ENCODE peak calls at places on chromosomes 12 and 14, in nine cellular contexts. T, P, E, U, B, R, Y, S and Z are unnamed samples.

GRCh38 chr14:31391977-31392503 is 28.3 kb downstream of the HEATR5A start:
- DNase-seq in T (no peak), P (no peak), E (no peak), U (no peak), B (no peak), R (no peak), Y (no peak), S (no peak), Z (no peak)

GRCh38 chr12:15278816-15279658 is 43.3 kb upstream of the PTPRO start:
- DNase-seq in T (peak), P (no peak), E (peak), U (peak), B (no peak), R (peak), Y (no peak), S (peak), Z (no peak)

GRCh38 chr14:80211143-80212024 is at the start of gene DIO2:
- DNase-seq in T (no peak), P (no peak), E (no peak), U (no peak), B (no peak), R (peak), Y (no peak), S (no peak), Z (no peak)

GRCh38 chr12:28883406-28883997 is 265.6 kb upstream of the FAR2 start:
- DNase-seq in T (no peak), P (no peak), E (no peak), U (no peak), B (no peak), R (no peak), Y (no peak), S (no peak), Z (no peak)

GRCh38 chr14:51157012-51157411 is 62.1 kb upstream of the TRIM9 start:
- DNase-seq in T (peak), P (no peak), E (no peak), U (no peak), B (peak), R (no peak), Y (no peak), S (no peak), Z (no peak)

GRCh38 chr14:57060276-57060956 is 208.3 kb downstream of the EXOC5 start:
- DNase-seq in T (no peak), P (no peak), E (peak), U (no peak), B (no peak), R (no peak), Y (no peak), S (no peak), Z (no peak)

GRCh38 chr14:103546651-103547454 is 15.6 kb downstream of the BAG5 start:
- DNase-seq in T (peak), P (peak), E (peak), U (peak), B (peak), R (peak), Y (peak), S (peak), Z (peak)

GRCh38 chr12:126926023-126926600 is 1340.9 kb upstream of the TMEM132C start:
- DNase-seq in T (no peak), P (no peak), E (no peak), U (no peak), B (peak), R (no peak), Y (no peak), S (no peak), Z (no peak)

GRCh38 chr12:19031032-19031431 is 98.5 kb upstream of the PLEKHA5 start:
- DNase-seq in T (no peak), P (no peak), E (no peak), U (peak), B (no peak), R (no peak), Y (no peak), S (peak), Z (no peak)

GRCh38 chr12:46775796-46776195 is 50.0 kb downstream of the SLC38A4 start:
- DNase-seq in T (no peak), P (no peak), E (no peak), U (no peak), B (no peak), R (no peak), Y (no peak), S (no peak), Z (no peak)

GRCh38 chr12:25313591-25313990 is 62.9 kb upstream of the KRAS start:
- DNase-seq in T (no peak), P (no peak), E (no peak), U (no peak), B (no peak), R (no peak), Y (no peak), S (peak), Z (no peak)

GRCh38 chr12:7190268-7191055 is 976 bp downstream of the PEX5 start:
- DNase-seq in T (no peak), P (no peak), E (no peak), U (peak), B (peak), R (no peak), Y (no peak), S (no peak), Z (peak)

GRCh38 chr12:47156167-47156736 is 76.5 kb upstream of the AMIGO2 start:
- DNase-seq in T (peak), P (no peak), E (no peak), U (peak), B (peak), R (no peak), Y (no peak), S (peak), Z (no peak)

GRCh38 chr12:46915082-46915481 is 89.3 kb upstream of the SLC38A4 start:
- DNase-seq in T (no peak), P (no peak), E (no peak), U (peak), B (no peak), R (peak), Y (no peak), S (peak), Z (no peak)

GRCh38 chr12:92419201-92419600 is 273.6 kb upstream of the BTG1 start:
- DNase-seq in T (no peak), P (no peak), E (no peak), U (no peak), B (no peak), R (no peak), Y (no peak), S (no peak), Z (no peak)

GRCh38 chr12:795305-795704 is 42.9 kb downstream of the WNK1 start:
- DNase-seq in T (no peak), P (peak), E (peak), U (no peak), B (no peak), R (no peak), Y (no peak), S (no peak), Z (peak)

GRCh38 chr14:54253195-54253947 is 143.4 kb upstream of the CDKN3 start:
- DNase-seq in T (no peak), P (no peak), E (no peak), U (peak), B (peak), R (no peak), Y (no peak), S (peak), Z (no peak)

GRCh38 chr12:13465641-13466040 is 269.1 kb downstream of the EMP1 start:
- DNase-seq in T (no peak), P (no peak), E (no peak), U (peak), B (no peak), R (no peak), Y (no peak), S (no peak), Z (no peak)

GRCh38 chr14:32602699-32603098 is 273.6 kb downstream of the AKAP6 start:
- DNase-seq in T (no peak), P (no peak), E (no peak), U (no peak), B (no peak), R (no peak), Y (no peak), S (no peak), Z (peak)

GRCh38 chr12:108589840-108590229 is 8.0 kb downstream of the TMEM119 start:
- DNase-seq in T (no peak), P (no peak), E (no peak), U (no peak), B (no peak), R (no peak), Y (no peak), S (no peak), Z (no peak)

GRCh38 chr14:84708865-84709264 is 821.1 kb upstream of the FLRT2 start:
- DNase-seq in T (no peak), P (no peak), E (no peak), U (no peak), B (no peak), R (no peak), Y (no peak), S (no peak), Z (no peak)

GRCh38 chr14:50410016-50410530 is 13.4 kb upstream of the CDKL1 start:
- DNase-seq in T (no peak), P (no peak), E (no peak), U (no peak), B (no peak), R (no peak), Y (no peak), S (peak), Z (no peak)

GRCh38 chr12:124680863-124681778 is 113.7 kb upstream of the NCOR2 start:
- DNase-seq in T (peak), P (no peak), E (no peak), U (peak), B (peak), R (peak), Y (no peak), S (peak), Z (no peak)

GRCh38 chr12:52085682-52086180 is 6.2 kb downstream of the SMIM41 start:
- DNase-seq in T (no peak), P (no peak), E (no peak), U (no peak), B (no peak), R (no peak), Y (no peak), S (no peak), Z (no peak)

GRCh38 chr12:47361389-47362031 is 281.8 kb upstream of the AMIGO2 start:
- DNase-seq in T (peak), P (peak), E (peak), U (no peak), B (peak), R (peak), Y (no peak), S (no peak), Z (peak)

GRCh38 chr14:78018283-78018682 is 151.9 kb upstream of the NRXN3 start:
- DNase-seq in T (no peak), P (no peak), E (no peak), U (no peak), B (no peak), R (no peak), Y (no peak), S (no peak), Z (no peak)

GRCh38 chr12:22312336-22312735 is 22.2 kb downstream of the ST8SIA1 start:
- DNase-seq in T (no peak), P (no peak), E (no peak), U (no peak), B (no peak), R (no peak), Y (no peak), S (peak), Z (no peak)